ENCODE peak calls at places on chromosomes 16 and 17, in ten cellular contexts. Y, H, I, N, X, D, T, W, P and B are unnamed samples.

GRCh38 chr17:74249966-74250365 is 24.1 kb upstream of the DNAI2 start:
- DNase-seq in Y (no peak), H (no peak), I (no peak), N (no peak), X (no peak), D (no peak), T (no peak), W (no peak), P (no peak), B (no peak)

GRCh38 chr16:64280317-64280716 is 841.5 kb downstream of the CDH11 start:
- DNase-seq in Y (no peak), H (no peak), I (no peak), N (no peak), X (no peak), D (no peak), T (no peak), W (no peak), P (no peak), B (no peak)

GRCh38 chr17:62067165-62068145 is 2.4 kb upstream of the MED13 start:
- DNase-seq in Y (peak; percentile 66), H (no peak), I (no peak), N (no peak), X (no peak), D (peak; percentile 67), T (no peak), W (no peak), P (no peak), B (no peak)

GRCh38 chr17:16975266-16975651 is 3.3 kb upstream of the TNFRSF13B start:
- DNase-seq in Y (no peak), H (no peak), I (no peak), N (no peak), X (peak; percentile 21), D (peak; percentile 24), T (no peak), W (no peak), P (no peak), B (no peak)

GRCh38 chr16:71426069-71426879 is 15.6 kb downstream of the TLE7 start:
- DNase-seq in Y (peak; percentile 95), H (peak; percentile 65), I (no peak), N (no peak), X (no peak), D (peak; percentile 98), T (no peak), W (peak; percentile 94), P (no peak), B (peak; percentile 98)

GRCh38 chr17:75238020-75238580 is 23.3 kb downstream of the GGA3 start:
- DNase-seq in Y (no peak), H (no peak), I (no peak), N (no peak), X (no peak), D (no peak), T (no peak), W (no peak), P (no peak), B (no peak)

GRCh38 chr17:29617481-29618271 is 5.0 kb downstream of the CORO6 start:
- DNase-seq in Y (peak; percentile 86), H (peak; percentile 92), I (peak; percentile 91), N (no peak), X (peak; percentile 86), D (peak; percentile 96), T (peak; percentile 80), W (peak; percentile 63), P (peak; percentile 80), B (peak; percentile 75)

GRCh38 chr17:41141361-41141760 is 1.0 kb upstream of the KRTAP4-6 start:
- DNase-seq in Y (no peak), H (no peak), I (no peak), N (no peak), X (no peak), D (no peak), T (no peak), W (no peak), P (no peak), B (no peak)

DNA sequence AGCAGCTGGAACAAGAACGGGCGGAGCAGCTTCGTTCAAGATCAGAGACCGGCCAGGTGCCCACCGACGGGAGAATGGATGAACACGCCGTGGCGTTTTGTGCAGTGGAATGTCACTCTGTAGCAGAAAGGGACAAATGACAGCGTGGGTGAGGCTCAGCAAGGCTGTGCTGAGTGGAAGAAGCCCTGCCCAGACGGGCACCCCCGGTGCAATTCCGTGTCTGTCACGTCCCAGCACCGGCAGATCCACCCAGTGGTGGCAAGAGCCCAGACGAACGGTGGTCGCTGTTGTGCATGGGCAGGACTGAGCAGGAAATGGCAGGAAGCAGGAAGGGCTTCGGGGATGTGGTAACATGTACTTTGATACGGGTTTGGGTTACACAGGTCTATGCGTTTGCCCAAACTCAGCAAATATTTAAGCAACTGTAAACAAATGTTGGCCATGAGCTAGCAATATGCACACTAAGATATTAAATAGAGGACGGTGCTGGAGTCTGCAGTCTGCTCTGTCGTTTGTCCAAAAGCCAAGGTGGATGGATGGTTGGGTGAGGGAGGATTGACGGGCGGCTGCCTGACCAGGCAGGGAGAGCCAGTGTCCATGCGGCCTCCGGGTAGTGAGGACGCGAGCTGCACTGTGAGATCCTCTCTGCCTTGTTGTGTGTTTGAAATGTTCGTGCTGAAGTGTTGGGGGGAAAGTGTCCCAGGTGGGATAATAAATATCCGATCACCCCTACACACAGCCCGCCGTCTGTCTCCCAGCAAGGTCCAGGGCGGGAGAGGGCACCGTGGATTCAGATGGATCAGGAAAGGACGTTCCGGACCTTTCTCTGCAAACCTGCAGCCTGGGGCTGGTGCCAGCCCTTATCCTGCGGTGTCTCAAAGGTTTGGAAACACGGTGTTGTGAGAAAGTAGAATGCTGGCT is 48.4 kb downstream of the COX4I1 start:
- DNase-seq in Y (no peak), H (no peak), I (no peak), N (no peak), X (peak; percentile 48), D (peak; percentile 34), T (no peak), W (no peak), P (no peak), B (no peak)
- H3K27me3 ChIP-seq in Y (no peaks in the 10 kb centered on the region), H (no peaks in the 10 kb centered on the region), I (peaks cover 40% of the 10 kb centered on the region), N (no peaks in the 10 kb centered on the region), X (no peaks in the 10 kb centered on the region), D (no peaks in the 10 kb centered on the region), T (peaks cover 7% of the 10 kb centered on the region), W (peaks cover 13% of the 10 kb centered on the region), P (no peaks in the 10 kb centered on the region), B (no peaks in the 10 kb centered on the region)

GRCh38 chr16:15810949-15811348 is 45.9 kb downstream of the MYH11 start:
- DNase-seq in Y (no peak), H (no peak), I (no peak), N (no peak), X (peak; percentile 33), D (no peak), T (no peak), W (no peak), P (no peak), B (no peak)

GRCh38 chr16:15808071-15808470 is 48.8 kb downstream of the MYH11 start:
- DNase-seq in Y (no peak), H (no peak), I (no peak), N (no peak), X (peak; percentile 68), D (no peak), T (no peak), W (no peak), P (no peak), B (no peak)

GRCh38 chr16:15810411-15810810 is 46.4 kb downstream of the MYH11 start:
- DNase-seq in Y (no peak), H (no peak), I (no peak), N (no peak), X (peak; percentile 37), D (no peak), T (no peak), W (peak; percentile 16), P (no peak), B (no peak)

GRCh38 chr16:15811778-15812750 is 44.8 kb downstream of the MYH11 start:
- DNase-seq in Y (peak; percentile 6), H (no peak), I (no peak), N (no peak), X (peak; percentile 72), D (peak; percentile 66), T (no peak), W (peak; percentile 91), P (no peak), B (peak; percentile 43)

DNA sequence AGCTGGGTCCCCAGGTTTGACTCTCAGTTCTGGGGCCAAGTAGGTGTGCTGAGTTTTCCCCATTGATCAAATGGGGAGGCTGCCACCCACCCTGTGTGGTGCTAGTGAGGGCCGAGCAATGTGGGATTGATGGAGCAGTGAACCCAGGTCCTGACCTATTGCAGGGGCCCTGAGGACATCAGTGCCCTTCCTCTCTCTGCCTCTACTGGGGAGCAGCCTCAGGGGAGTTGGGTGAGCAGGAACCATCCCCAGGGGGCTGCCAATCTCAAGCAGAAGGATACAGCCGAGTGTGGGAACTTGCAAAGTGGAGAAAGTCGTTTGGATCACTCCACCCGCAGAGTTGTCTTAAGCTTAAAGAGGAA is 45.4 kb downstream of the MYH11 start:
- DNase-seq in Y (no peak), H (no peak), I (no peak), N (no peak), X (peak; percentile 41), D (no peak), T (no peak), W (peak; percentile 13), P (no peak), B (no peak)
- H3K27ac ChIP-seq in Y (no peak overlapping the region), H (no peak overlapping the region), I (peak overlapping the region; percentile 9), N (peak overlapping the region; percentile 40), X (peak overlapping the region; percentile 95), D (no peak overlapping the region), T (no peak overlapping the region), W (peak overlapping the region; percentile 52), P (peak overlapping the region; percentile 7), B (no peak overlapping the region)

GRCh38 chr16:1348441-1348840 is 3.2 kb downstream of the TSR3 start:
- DNase-seq in Y (no peak), H (no peak), I (no peak), N (no peak), X (no peak), D (no peak), T (no peak), W (no peak), P (no peak), B (no peak)

GRCh38 chr16:1348926-1349325 is 2.8 kb downstream of the TSR3 start:
- DNase-seq in Y (no peak), H (no peak), I (no peak), N (no peak), X (no peak), D (no peak), T (no peak), W (no peak), P (no peak), B (no peak)

GRCh38 chr16:1347286-1347855 is 4.3 kb downstream of the TSR3 start:
- DNase-seq in Y (no peak), H (no peak), I (no peak), N (no peak), X (no peak), D (no peak), T (no peak), W (no peak), P (no peak), B (peak; percentile 54)

GRCh38 chr16:1346422-1347285 is 5.0 kb downstream of the TSR3 start:
- DNase-seq in Y (no peak), H (no peak), I (no peak), N (no peak), X (no peak), D (no peak), T (no peak), W (no peak), P (no peak), B (no peak)

GRCh38 chr16:1347962-1348361 is 3.7 kb downstream of the TSR3 start:
- DNase-seq in Y (no peak), H (no peak), I (no peak), N (no peak), X (no peak), D (no peak), T (no peak), W (no peak), P (no peak), B (no peak)
- TF ChIP-seq CTCF in Y (no peak), H (no peak), I (no peak), N (no peak), X (no peak), D (no peak), T (no peak), W (no peak), P (no peak), B (no peak)

GRCh38 chr17:34566201-34566600 is 13.2 kb upstream of the TMEM132E start:
- DNase-seq in Y (no peak), H (no peak), I (no peak), N (no peak), X (no peak), D (no peak), T (no peak), W (no peak), P (no peak), B (no peak)

GRCh38 chr17:34569591-34569990 is 9.8 kb upstream of the TMEM132E start:
- DNase-seq in Y (no peak), H (no peak), I (no peak), N (no peak), X (no peak), D (no peak), T (no peak), W (no peak), P (no peak), B (no peak)

GRCh38 chr17:34568953-34569352 is 10.4 kb upstream of the TMEM132E start:
- DNase-seq in Y (no peak), H (no peak), I (no peak), N (no peak), X (no peak), D (no peak), T (no peak), W (no peak), P (no peak), B (no peak)

GRCh38 chr17:34566873-34567272 is 12.5 kb upstream of the TMEM132E start:
- DNase-seq in Y (no peak), H (no peak), I (no peak), N (no peak), X (no peak), D (no peak), T (no peak), W (no peak), P (no peak), B (no peak)

DNA sequence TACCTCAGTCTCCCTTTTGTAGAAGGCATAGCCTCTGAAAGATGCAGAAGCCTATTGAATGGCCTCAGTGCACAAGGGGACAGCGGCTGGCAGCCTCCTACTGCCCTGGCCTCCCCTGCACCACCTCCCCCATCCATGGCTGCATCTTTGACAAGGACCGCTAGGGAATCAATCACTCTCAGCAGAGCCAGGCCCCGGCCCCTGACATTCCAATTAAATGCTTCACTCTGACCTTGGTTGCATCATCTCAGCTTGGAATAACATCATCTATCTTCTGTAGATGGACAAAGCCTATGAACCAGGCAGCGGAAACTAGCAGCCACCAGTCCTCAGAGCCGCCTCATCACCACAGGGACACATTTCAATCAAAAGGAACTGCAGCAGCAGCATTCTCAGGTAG is 11.7 kb upstream of the TMEM132E start:
- DNase-seq in Y (peak; percentile 56), H (no peak), I (no peak), N (no peak), X (no peak), D (peak; percentile 74), T (peak; percentile 31), W (no peak), P (no peak), B (no peak)
- H3K27me3 ChIP-seq in Y (peaks cover 26% of the 10 kb centered on the region), H (no peaks in the 10 kb centered on the region), I (peaks cover 88% of the 10 kb centered on the region), N (no peaks in the 10 kb centered on the region), X (peaks cover 3% of the 10 kb centered on the region), D (peaks cover 93% of the 10 kb centered on the region), T (peaks cover 11% of the 10 kb centered on the region), W (no peaks in the 10 kb centered on the region), P (no peaks in the 10 kb centered on the region), B (no peaks in the 10 kb centered on the region)